ENCODE peak calls at places on chromosomes 12 and 14, in five cellular contexts. D is stimulated activated CD4-positive, alpha-beta T cell treated with anti-CD3 and anti-CD28 coated beads, Interleukin-12 subunit alpha, Interleukin-12 subunit beta, amount 100 ng/mL, for 4 hours; M is Ammon's horn; W is HCT116; C is COR-L47. Z is an unnamed sample.

GRCh38 chr12:2856901-2857495 is at the start of gene TEX52:
- DNase-seq in D (no peak), M (no peak), W (no peak), C (no peak), Z (no peak)

GRCh38 chr12:93376436-93377251 is 1.1 kb upstream of the NUDT4 start:
- DNase-seq in D (no peak), M (peak), W (no peak), C (no peak), Z (peak)

GRCh38 chr14:91793704-91794103 is 61.8 kb upstream of the CATSPERB start:
- DNase-seq in D (no peak), M (no peak), W (no peak), C (no peak), Z (no peak)

GRCh38 chr12:15933751-15934150 is 22.6 kb downstream of the DERA start:
- DNase-seq in D (no peak), M (no peak), W (no peak), C (no peak), Z (peak)

GRCh38 chr12:5614206-5614605 is 182.3 kb downstream of the NTF3 start:
- DNase-seq in D (no peak), M (no peak), W (no peak), C (no peak), Z (no peak)

GRCh38 chr14:30389134-30389900 is 169.6 kb upstream of the G2E3 start:
- DNase-seq in D (no peak), M (peak), W (no peak), C (no peak), Z (no peak)

GRCh38 chr14:104542871-104543830 is 36.4 kb upstream of the C14orf180 start:
- DNase-seq in D (no peak), M (no peak), W (no peak), C (no peak), Z (no peak)

GRCh38 chr12:126768517-126768916 is 1498.5 kb upstream of the TMEM132C start:
- DNase-seq in D (no peak), M (no peak), W (no peak), C (no peak), Z (no peak)

GRCh38 chr14:91230363-91231035 is 14.0 kb downstream of the GPR68 start:
- DNase-seq in D (no peak), M (no peak), W (no peak), C (no peak), Z (no peak)

GRCh38 chr12:48601013-48601756 is 31.3 kb upstream of the LALBA start:
- DNase-seq in D (no peak), M (no peak), W (no peak), C (no peak), Z (no peak)

GRCh38 chr14:83217492-83217891 is 1683.8 kb upstream of the SEL1L start:
- DNase-seq in D (no peak), M (no peak), W (no peak), C (no peak), Z (no peak)

GRCh38 chr12:126397071-126397571 is 1331.9 kb downstream of the AACS start:
- DNase-seq in D (no peak), M (peak), W (no peak), C (no peak), Z (peak)

GRCh38 chr12:49331360-49332222 is 5.4 kb downstream of the C1QL4 start:
- DNase-seq in D (no peak), M (peak), W (peak), C (no peak), Z (peak)

GRCh38 chr14:104676694-104677505 is 12.5 kb upstream of the INF2 start:
- DNase-seq in D (peak), M (no peak), W (no peak), C (no peak), Z (no peak)

GRCh38 chr14:23376477-23377200 is at the start of gene CMTM5:
- DNase-seq in D (no peak), M (peak), W (no peak), C (no peak), Z (no peak)

GRCh38 chr14:23067847-23068791 is 10.8 kb upstream of the CDH24 start:
- DNase-seq in D (no peak), M (no peak), W (no peak), C (no peak), Z (no peak)

GRCh38 chr12:116881867-116882507 is 746 bp upstream of the HRK start:
- DNase-seq in D (no peak), M (no peak), W (no peak), C (no peak), Z (no peak)

GRCh38 chr12:129839679-129840078 is 64.1 kb downstream of the TMEM132D start:
- DNase-seq in D (no peak), M (no peak), W (no peak), C (no peak), Z (no peak)

GRCh38 chr12:100356646-100357223 is at the start of gene SLC17A8:
- DNase-seq in D (no peak), M (no peak), W (no peak), C (peak), Z (no peak)

GRCh38 chr12:30926243-30927209 is at the start of gene TSPAN11:
- DNase-seq in D (no peak), M (peak), W (no peak), C (no peak), Z (no peak)

GRCh38 chr14:103104654-103105511 is 10.4 kb downstream of the EXOC3L4 start:
- DNase-seq in D (peak), M (peak), W (no peak), C (peak), Z (peak)

GRCh38 chr12:88011755-88012154 is 17.4 kb downstream of the C12orf50 start:
- DNase-seq in D (no peak), M (no peak), W (no peak), C (no peak), Z (no peak)

GRCh38 chr14:31622060-31622459 is 60.9 kb downstream of the NUBPL start:
- DNase-seq in D (no peak), M (no peak), W (no peak), C (no peak), Z (no peak)

GRCh38 chr12:78085562-78086182 is 255.0 kb downstream of the NAV3 start:
- DNase-seq in D (no peak), M (peak), W (no peak), C (no peak), Z (peak)

GRCh38 chr14:100045687-100046344 is 19.4 kb upstream of the EVL start:
- DNase-seq in D (no peak), M (no peak), W (no peak), C (no peak), Z (no peak)

GRCh38 chr14:57486767-57487379 is 6.8 kb downstream of the CCDC198 start:
- DNase-seq in D (no peak), M (peak), W (peak), C (peak), Z (peak)

GRCh38 chr14:69573841-69574265 is 818 bp downstream of the CCDC177 start:
- DNase-seq in D (no peak), M (peak), W (no peak), C (peak), Z (no peak)

GRCh38 chr14:64410084-64410774 is 22.1 kb downstream of the MTHFD1 start:
- DNase-seq in D (no peak), M (no peak), W (no peak), C (peak), Z (peak)